ENCODE peak calls at places on chromosomes 16 and 17, in seven cellular contexts. M is activated T-cell treated with anti-CD3 and anti-CD28 coated beads for 24 hours; X is A172; H is stimulated activated CD4-positive, alpha-beta T cell treated with anti-CD3 and anti-CD28 coated beads, Interleukin-1b, Interleukin-23, amount 100 ng/mL, for 1 hour; K is K562; Y is BE2C; G is brain microvascular endothelial cell. I is an unnamed sample.

GRCh38 chr17:58531122-58531521 is 16.7 kb upstream of the MTMR4 start:
- DNase-seq in G (no peak), Y (no peak), H (no peak), X (no peak), K (no peak), M (no peak), I (no peak)

GRCh38 chr16:47230296-47230695 is 86.6 kb upstream of the NETO2 start:
- DNase-seq in G (no peak), H (no peak), K (no peak), M (no peak), X (no peak), Y (no peak), I (no peak)

GRCh38 chr16:2482181-2483107 is 7.5 kb downstream of the TBC1D24 start:
- DNase-seq in M (no peak), X (no peak), H (no peak), Y (peak), K (peak), G (no peak), I (no peak)

GRCh38 chr17:72984925-72985322 is 107.6 kb downstream of the SLC39A11 start:
- DNase-seq in K (no peak), H (no peak), Y (no peak), M (no peak), G (peak), X (peak), I (no peak)

GRCh38 chr16:67216612-67217490 is 10.1 kb upstream of the TMEM208 start:
- DNase-seq in Y (peak), H (no peak), X (no peak), K (peak), M (no peak), G (no peak), I (no peak)

GRCh38 chr17:9645858-9646555 is 690 bp downstream of the USP43 start:
- DNase-seq in K (peak), X (no peak), M (no peak), G (no peak), Y (no peak), H (no peak), I (no peak)

GRCh38 chr17:81254955-81255717 is 16.0 kb downstream of the NDUFAF8 start:
- DNase-seq in G (peak), M (no peak), X (peak), K (peak), H (no peak), Y (peak), I (no peak)

GRCh38 chr16:61653544-61653943 is 382.7 kb downstream of the CDH8 start:
- DNase-seq in H (no peak), M (no peak), G (no peak), Y (no peak), K (no peak), X (no peak), I (no peak)

GRCh38 chr17:28057731-28058246 is 15.3 kb downstream of the NLK start:
- DNase-seq in H (no peak), G (peak), Y (no peak), K (no peak), M (no peak), X (no peak), I (no peak)